ENCODE peak calls at places on chromosome 7, in nine cellular contexts. D is natural killer cell; F is right lobe of liver; L is astrocyte of the cerebellum; N is pancreas; V is activated CD8-positive, alpha-beta T cell treated with anti-CD3 and anti-CD28 coated beads for 36 hours; Z is PC-3; T is HFFc6; J is AG09319. R is an unnamed sample.

GRCh38 chr7:44395067-44395466 is 69.7 kb upstream of the CAMK2B start:
- DNase-seq in D (no peak), F (no peak), L (no peak), N (no peak), V (no peak), Z (no peak), T (no peak), J (no peak), R (peak; percentile 18)

GRCh38 chr7:128347573-128348147 is 4.0 kb upstream of the RBM28 start:
- DNase-seq in D (no peak), F (peak; percentile 54), L (no peak), N (no peak), V (peak; percentile 73), Z (peak; percentile 73), T (peak; percentile 18), J (no peak), R (no peak)

GRCh38 chr7:1085910-1086421 is 1.9 kb upstream of the GPER1 start:
- DNase-seq in D (no peak), F (no peak), L (no peak), N (no peak), V (no peak), Z (peak; percentile 7), T (peak; percentile 22), J (no peak), R (no peak)

GRCh38 chr7:73436031-73436929 is 2.7 kb downstream of the FZD9 start:
- DNase-seq in D (no peak), F (peak; percentile 46), L (no peak), N (no peak), V (no peak), Z (peak; percentile 55), T (no peak), J (no peak), R (no peak)

GRCh38 chr7:112646787-112647186 is 143.4 kb downstream of the TMEM168 start:
- DNase-seq in D (no peak), F (no peak), L (no peak), N (no peak), V (no peak), Z (no peak), T (no peak), J (no peak), R (no peak)

GRCh38 chr7:132205515-132205914 is 370.8 kb downstream of the PLXNA4 start:
- DNase-seq in D (no peak), F (no peak), L (no peak), N (no peak), V (no peak), Z (no peak), T (no peak), J (no peak), R (no peak)

GRCh38 chr7:130365511-130366441 is 14.5 kb upstream of the CPA1 start:
- DNase-seq in D (no peak), F (no peak), L (peak; percentile 97), N (peak; percentile 72), V (peak; percentile 74), Z (peak; percentile 43), T (peak; percentile 78), J (no peak), R (no peak)

GRCh38 chr7:98687331-98687863 is 70.3 kb downstream of the NPTX2 start:
- DNase-seq in D (no peak), F (no peak), L (no peak), N (no peak), V (no peak), Z (no peak), T (no peak), J (no peak), R (no peak)

GRCh38 chr7:158488225-158488889 is 99.3 kb downstream of the PTPRN2 start:
- DNase-seq in D (no peak), F (no peak), L (no peak), N (no peak), V (no peak), Z (no peak), T (no peak), J (no peak), R (no peak)

GRCh38 chr7:351256-351655 is 61.3 kb downstream of the FOXL3 start:
- DNase-seq in D (no peak), F (no peak), L (no peak), N (peak; percentile 15), V (peak; percentile 86), Z (no peak), T (no peak), J (no peak), R (no peak)

GRCh38 chr7:136183981-136184380 is 206.8 kb upstream of the MTPN start:
- DNase-seq in D (no peak), F (no peak), L (no peak), N (no peak), V (no peak), Z (peak; percentile 3), T (no peak), J (no peak), R (no peak)
- TF ChIP-seq CTCF in D (no peak), F (no peak), L (peak; percentile 35), N (no peak), V (no peak), Z (no peak), T (no peak), J (peak; percentile 7), R (peak; percentile 57)

DNA sequence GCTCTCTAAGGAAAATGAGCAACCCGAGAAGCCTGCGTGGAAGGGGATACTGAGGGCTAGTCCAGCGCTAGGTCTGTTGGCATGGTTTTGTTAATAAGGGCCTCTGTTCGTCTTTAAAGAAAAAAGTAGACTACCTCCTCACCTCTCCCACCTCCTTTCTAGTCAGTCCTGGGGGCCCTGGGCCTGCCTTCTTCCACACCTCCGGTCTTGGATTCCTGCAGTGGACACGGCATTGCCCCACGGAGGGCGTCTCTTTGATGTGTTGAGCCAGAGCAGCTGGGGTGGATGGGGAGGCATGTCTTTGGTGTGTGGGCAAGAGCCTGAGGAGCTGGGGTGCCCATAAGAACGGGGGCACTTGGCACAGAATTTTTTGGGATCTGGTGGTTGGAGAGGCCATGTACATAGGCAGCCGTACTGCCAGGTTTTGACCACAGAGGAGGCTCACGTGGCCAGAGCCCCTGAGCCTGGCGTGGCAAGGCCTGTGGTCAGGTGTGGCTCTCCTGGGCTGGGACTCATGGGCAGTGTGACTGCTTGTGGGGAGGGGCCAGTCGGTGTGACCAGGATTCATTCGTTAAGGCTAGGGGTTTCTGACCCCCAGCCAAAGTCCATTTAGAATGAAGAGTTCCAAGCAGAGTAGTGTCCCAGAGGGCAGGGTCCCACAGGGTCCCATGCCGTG is 38.1 kb downstream of the AGAP3 start:
- DNase-seq in D (no peak), F (no peak), L (no peak), N (peak; percentile 22), V (no peak), Z (no peak), T (no peak), J (no peak), R (no peak)
- TF ChIP-seq CTCF in D (peak; percentile 63), F (no peak), L (no peak), N (no peak), V (peak; percentile 50), Z (no peak), T (peak; percentile 53), J (no peak), R (no peak)

DNA sequence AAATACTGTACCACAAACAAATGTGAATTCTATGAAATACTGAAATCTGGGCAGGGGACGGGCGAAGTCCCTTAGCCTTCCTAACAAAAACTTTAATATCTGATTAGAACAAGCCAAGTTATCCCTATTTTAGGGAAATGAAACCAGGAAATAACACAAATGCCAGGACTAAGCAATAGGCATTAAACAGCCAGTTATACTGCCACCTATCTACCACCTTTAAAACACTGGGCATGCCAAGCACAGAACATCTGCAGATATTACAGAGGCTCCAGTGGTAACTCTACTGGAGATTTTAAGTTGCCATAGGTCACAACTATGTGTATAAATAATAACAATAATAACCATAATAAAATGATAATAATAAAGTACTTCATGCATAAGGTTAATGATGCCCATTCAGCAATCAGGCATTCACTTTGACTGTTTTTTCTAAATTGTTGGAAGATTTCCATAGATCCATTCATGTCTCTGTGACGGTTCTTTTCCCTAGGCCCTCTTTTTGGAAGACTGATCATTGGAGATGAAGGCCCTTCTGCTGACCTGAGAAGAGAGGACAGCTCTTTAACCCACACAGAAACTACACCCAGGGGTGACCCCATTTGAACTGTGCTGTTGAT is 195.7 kb downstream of the CACNA2D1 start:
- DNase-seq in D (no peak), F (no peak), L (no peak), N (no peak), V (no peak), Z (peak; percentile 35), T (peak; percentile 25), J (no peak), R (no peak)
- TF ChIP-seq CTCF in D (no peak), F (peak; percentile 45), L (peak; percentile 58), N (no peak), V (peak; percentile 22), Z (peak; percentile 69), T (peak; percentile 81), J (peak; percentile 32), R (peak; percentile 52)

DNA sequence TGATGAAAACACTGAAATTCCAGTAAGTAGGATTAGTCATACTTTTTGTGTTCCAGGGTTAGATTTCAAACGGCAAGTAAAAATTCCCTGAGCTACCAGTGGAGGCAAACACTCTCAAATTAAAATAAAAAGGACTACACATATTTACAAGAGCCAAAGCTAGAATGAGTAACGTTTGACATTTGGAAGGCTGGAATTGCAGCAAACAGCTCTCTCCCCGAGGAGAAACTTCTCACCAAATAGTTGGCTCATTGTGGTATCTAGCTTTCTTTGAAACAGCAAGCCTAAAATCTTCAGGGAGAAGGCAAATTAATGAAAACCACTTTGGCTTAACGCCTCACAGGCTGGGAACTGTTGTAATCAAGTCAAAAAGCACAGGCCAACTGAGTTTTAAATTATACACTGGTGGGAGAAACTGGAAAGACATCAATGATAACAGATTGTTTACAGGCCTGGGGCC is 288.3 kb downstream of the SNX13 start:
- DNase-seq in D (no peak), F (no peak), L (peak; percentile 88), N (no peak), V (no peak), Z (peak; percentile 64), T (peak; percentile 87), J (peak; percentile 86), R (no peak)
- TF ChIP-seq CTCF in D (no peak), F (no peak), L (peak; percentile 51), N (no peak), V (no peak), Z (no peak), T (peak; percentile 70), J (peak; percentile 25), R (no peak)

GRCh38 chr7:96709381-96710228 is at the start of gene SEM1:
- DNase-seq in D (peak; percentile 59), F (peak; percentile 85), L (peak; percentile 64), N (peak; percentile 79), V (peak; percentile 82), Z (peak; percentile 81), T (peak; percentile 64), J (peak; percentile 52), R (peak; percentile 75)
- TF ChIP-seq CTCF in D (no peak), F (no peak), L (no peak), N (no peak), V (no peak), Z (no peak), T (peak; percentile 14), J (no peak), R (no peak)

DNA sequence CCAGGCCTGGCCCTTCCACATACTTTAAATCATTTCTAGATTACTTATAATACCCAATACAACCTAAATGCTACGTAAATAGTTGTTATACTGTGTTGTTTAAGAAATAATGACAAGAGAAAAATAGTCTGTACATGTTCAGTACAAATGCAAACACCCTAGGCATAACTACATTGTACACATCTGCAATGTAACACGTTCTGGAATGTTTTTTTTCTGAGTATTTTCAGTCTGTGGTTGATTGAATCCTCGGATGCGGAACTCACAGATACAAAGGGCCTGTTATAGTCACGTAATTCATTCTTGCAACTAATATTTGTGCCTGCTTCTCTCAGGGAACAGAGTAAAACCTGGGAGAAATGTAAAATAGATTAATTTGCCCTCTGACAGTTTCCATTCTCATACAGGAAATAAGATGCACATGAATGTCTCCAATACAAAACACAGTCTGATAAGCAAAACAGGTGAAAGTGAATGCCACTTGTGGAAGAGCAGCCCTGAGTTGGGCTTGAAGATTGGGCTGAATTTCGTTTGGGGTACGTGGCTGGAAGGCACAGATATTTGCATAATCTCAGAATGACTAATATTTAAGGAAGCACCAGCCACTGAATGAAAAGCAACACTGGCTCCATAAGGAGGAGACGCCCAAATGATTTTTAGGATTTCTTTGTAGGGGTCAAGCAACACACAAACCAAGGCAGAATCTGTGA is 19.1 kb downstream of the DENND2A start:
- DNase-seq in D (no peak), F (no peak), L (no peak), N (no peak), V (no peak), Z (peak; percentile 42), T (peak; percentile 40), J (no peak), R (no peak)
- TF ChIP-seq CTCF in D (no peak), F (no peak), L (no peak), N (no peak), V (no peak), Z (no peak), T (no peak), J (no peak), R (no peak)

R was measured in type B pancreatic cell.